ENCODE peak calls at places on chromosome 9, in five cellular contexts. A is A549, J is GM12878, D is K562, L is HepG2. M is an unnamed sample. For H3K4me1, the result is how much of the 10 kb centered on the place peaks cover.

GRCh38 chr9:134444040-134444315 is 117.7 kb downstream of the RXRA start:
- DNase-seq in A (no peak), J (no peak), D (no peak), L (no peak), M (no peak)

GRCh38 chr9:137164370-137165249 is 5.2 kb downstream of the LRRC26 start:
- DNase-seq in A (no peak), J (no peak), D (no peak), L (no peak), M (no peak)

GRCh38 chr9:74555015-74555414 is 57.9 kb downstream of the RORB start:
- DNase-seq in A (no peak), J (no peak), D (no peak), L (no peak), M (no peak)

GRCh38 chr9:126421567-126422428 is 95.2 kb downstream of the MVB12B start:
- DNase-seq in A (no peak), J (no peak), D (no peak), L (no peak), M (peak)

GRCh38 chr9:37729499-37729898 is 24.1 kb upstream of the TRMT10B start:
- DNase-seq in A (no peak), J (no peak), D (no peak), L (no peak), M (no peak)

GRCh38 chr9:6355728-6356127 is 27.6 kb downstream of the TPD52L3 start:
- DNase-seq in A (no peak), J (peak), D (no peak), L (no peak), M (no peak)

GRCh38 chr9:4495537-4495936 is 5.3 kb downstream of the SLC1A1 start:
- DNase-seq in A (no peak), J (no peak), D (no peak), L (no peak), M (no peak)

GRCh38 chr9:9847750-9848149 is 765.1 kb downstream of the PTPRD start:
- DNase-seq in A (no peak), J (no peak), D (no peak), L (no peak), M (no peak)

GRCh38 chr9:89022902-89023301 is 31.6 kb downstream of the S1PR3 start:
- DNase-seq in A (no peak), J (no peak), D (no peak), L (no peak), M (no peak)

GRCh38 chr9:103242025-103242424 is 246.9 kb downstream of the CYLC2 start:
- DNase-seq in A (no peak), J (no peak), D (no peak), L (no peak), M (no peak)

GRCh38 chr9:24095246-24095645 is 269.2 kb upstream of the ELAVL2 start:
- DNase-seq in A (no peak), J (no peak), D (no peak), L (no peak), M (no peak)

GRCh38 chr9:108245901-108246300 is 609.9 kb downstream of the ACTL7B start:
- DNase-seq in A (no peak), J (no peak), D (no peak), L (no peak), M (no peak)

GRCh38 chr9:82140471-82140870 is 151.9 kb downstream of the SPATA31D1 start:
- DNase-seq in A (no peak), J (no peak), D (no peak), L (no peak), M (no peak)

GRCh38 chr9:128611600-128612394 is 44.9 kb downstream of the DYNC2I2 start:
- DNase-seq in A (no peak), J (no peak), D (no peak), L (no peak), M (no peak)

GRCh38 chr9:137451976-137452760 is 7.0 kb downstream of the NSMF start:
- DNase-seq in A (no peak), J (no peak), D (no peak), L (no peak), M (no peak)

GRCh38 chr9:131739192-131739961 is 499 bp downstream of the RAPGEF1 start:
- DNase-seq in A (no peak), J (no peak), D (peak), L (no peak), M (peak)

GRCh38 chr9:121781143-121781542 is 129.7 kb downstream of the DAB2IP start:
- DNase-seq in A (no peak), J (no peak), D (no peak), L (no peak), M (no peak)

GRCh38 chr9:98856982-98857381 is 49.5 kb downstream of the GALNT12 start:
- DNase-seq in A (no peak), J (no peak), D (no peak), L (no peak), M (no peak)

GRCh38 chr9:125663127-125663526 is 43.9 kb downstream of the MAPKAP1 start:
- DNase-seq in A (peak), J (no peak), D (no peak), L (no peak), M (no peak)

GRCh38 chr9:89663264-89663970 is 58.6 kb downstream of the GADD45G start:
- DNase-seq in A (no peak), J (no peak), D (no peak), L (no peak), M (no peak)

GRCh38 chr9:124108216-124108615 is 96.6 kb downstream of the LHX2 start:
- DNase-seq in A (no peak), J (no peak), D (no peak), L (no peak), M (no peak)

GRCh38 chr9:130199605-130200004 is 27.4 kb downstream of the NCS1 start:
- DNase-seq in A (no peak), J (no peak), D (no peak), L (no peak), M (no peak)

GRCh38 chr9:137987244-137988030 is 109.9 kb downstream of the CACNA1B start:
- DNase-seq in A (no peak), J (no peak), D (no peak), L (no peak), M (no peak)

GRCh38 chr9:101860920-101861319 is 122.5 kb upstream of the GRIN3A start:
- DNase-seq in A (no peak), J (no peak), D (no peak), L (no peak), M (no peak)

GRCh38 chr9:117555964-117556629 is 141.2 kb upstream of the ASTN2 start:
- DNase-seq in A (peak), J (peak), D (peak), L (peak), M (peak)

GRCh38 chr9:131034268-131034667 is 25.3 kb downstream of the LAMC3 start:
- DNase-seq in A (no peak), J (no peak), D (no peak), L (no peak), M (no peak)

GRCh38 chr9:133238272-133238850 is 29.3 kb upstream of the OBP2B start:
- DNase-seq in A (peak), J (no peak), D (peak), L (peak), M (peak)

GRCh38 chr9:131008909-131009618 is at the start of gene LAMC3:
- DNase-seq in A (peak), J (no peak), D (peak), L (no peak), M (peak)

GRCh38 chr9:80131627-80132026 is 559.9 kb downstream of the TLE4 start:
- DNase-seq in A (no peak), J (no peak), D (no peak), L (no peak), M (no peak)

GRCh38 chr9:73219985-73220626 is 68.4 kb downstream of the ANXA1 start:
- DNase-seq in A (peak), J (peak), D (no peak), L (no peak), M (no peak)

GRCh38 chr9:135324329-135324728 is 155.3 kb upstream of the PPP1R26 start:
- DNase-seq in A (no peak), J (no peak), D (no peak), L (no peak), M (no peak)

GRCh38 chr9:37617837-37618236 is 25.4 kb upstream of the TOMM5 start:
- DNase-seq in A (no peak), J (no peak), D (no peak), L (no peak), M (peak)

GRCh38 chr9:21491742-21492141 is 9.6 kb upstream of the IFNE start:
- DNase-seq in A (no peak), J (no peak), D (no peak), L (no peak), M (no peak)

GRCh38 chr9:130196643-130197042 is 24.4 kb downstream of the NCS1 start:
- DNase-seq in A (no peak), J (no peak), D (no peak), L (no peak), M (no peak)

GRCh38 chr9:16651445-16651964 is 219.0 kb downstream of the BNC2 start:
- DNase-seq in A (no peak), J (no peak), D (no peak), L (no peak), M (no peak)
- H3K4me1 ChIP-seq in A (under half), J (under half), D (under half), L (under half), M (half or more)

GRCh38 chr9:93292288-93292615 is 108.3 kb downstream of the WNK2 start:
- DNase-seq in A (no peak), J (no peak), D (no peak), L (no peak), M (no peak)

GRCh38 chr9:93288891-93289883 is 105.2 kb downstream of the WNK2 start:
- DNase-seq in A (peak), J (no peak), D (no peak), L (peak), M (peak)

GRCh38 chr9:93292664-93293328 is 108.9 kb downstream of the WNK2 start:
- DNase-seq in A (no peak), J (no peak), D (no peak), L (no peak), M (no peak)

GRCh38 chr9:93291536-93292287 is 107.8 kb downstream of the WNK2 start:
- DNase-seq in A (no peak), J (no peak), D (no peak), L (no peak), M (no peak)

DNA sequence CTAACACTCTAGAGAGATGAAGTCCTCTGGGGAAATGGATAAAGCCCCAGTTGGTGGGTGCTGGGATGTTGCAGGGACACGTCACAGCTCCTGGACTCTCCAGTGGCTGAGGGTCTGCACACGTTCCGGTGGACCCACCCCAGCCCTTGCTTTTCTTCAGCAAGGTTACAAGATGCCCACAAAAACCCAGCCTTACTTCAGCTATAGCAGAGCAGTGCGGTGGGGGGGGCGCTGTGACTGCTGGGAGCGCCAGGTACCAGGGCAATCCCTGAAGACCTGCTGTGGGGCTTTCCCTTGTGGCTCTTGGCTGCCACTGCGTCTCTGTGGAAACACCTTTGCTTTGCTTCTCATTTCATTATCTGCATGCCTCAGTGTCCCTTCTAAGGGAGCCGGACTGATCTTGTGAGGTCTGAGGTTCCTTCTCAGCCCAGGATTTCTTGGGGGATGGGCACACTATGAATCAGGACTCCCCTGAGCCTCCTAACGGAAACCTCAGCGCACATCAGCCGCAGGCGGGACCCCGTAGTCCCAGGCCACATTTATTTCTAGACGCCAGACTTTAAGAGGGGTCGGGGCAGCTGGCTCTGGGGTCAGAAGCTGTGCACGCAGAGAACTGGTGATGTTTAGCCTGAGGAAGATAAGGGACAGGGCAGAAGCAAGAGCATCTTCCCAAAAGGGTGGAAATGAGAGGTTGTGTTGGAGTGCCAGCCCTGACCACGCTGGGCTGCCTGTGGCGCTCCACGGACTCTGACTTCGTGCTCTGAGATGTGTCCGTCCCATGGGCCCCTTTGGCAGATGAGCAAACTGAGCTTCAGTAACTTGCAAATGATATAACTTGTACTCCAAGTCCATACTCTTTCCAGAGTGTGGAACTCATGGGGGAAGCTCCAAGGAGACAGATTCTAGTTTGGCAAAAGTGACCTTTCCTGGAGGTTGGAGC is 106.8 kb downstream of the WNK2 start:
- DNase-seq in A (no peak), J (no peak), D (no peak), L (no peak), M (peak)
- TF ChIP-seq REST in A (no peak), J (no peak), D (no peak), L (no peak), M (no peak)

DNA sequence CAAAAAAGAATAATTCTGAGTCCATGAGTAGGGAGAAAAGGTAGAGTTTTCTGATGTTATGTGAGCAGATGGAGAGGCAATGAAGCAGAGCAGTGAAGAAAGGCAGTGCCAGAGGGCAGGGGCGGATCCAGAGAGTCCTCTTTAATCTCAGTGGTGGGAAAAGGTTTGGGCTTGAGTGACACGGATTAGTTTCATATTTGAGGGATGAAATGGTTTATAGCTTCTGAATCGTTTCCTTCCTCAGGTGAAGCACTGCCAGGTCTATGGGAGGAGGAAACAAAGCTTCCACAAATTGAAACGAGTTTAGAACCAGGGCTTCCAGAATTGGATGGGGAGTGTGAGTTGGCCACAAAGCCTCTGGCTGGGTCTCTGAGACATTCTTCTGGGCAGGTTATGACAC is 517.0 kb upstream of the PAPPA start:
- DNase-seq in A (no peak), J (no peak), D (no peak), L (no peak), M (no peak)
- TF ChIP-seq JUNB in A (no peak), J (no peak), D (no peak), L (no peak), M (no peak)

DNA sequence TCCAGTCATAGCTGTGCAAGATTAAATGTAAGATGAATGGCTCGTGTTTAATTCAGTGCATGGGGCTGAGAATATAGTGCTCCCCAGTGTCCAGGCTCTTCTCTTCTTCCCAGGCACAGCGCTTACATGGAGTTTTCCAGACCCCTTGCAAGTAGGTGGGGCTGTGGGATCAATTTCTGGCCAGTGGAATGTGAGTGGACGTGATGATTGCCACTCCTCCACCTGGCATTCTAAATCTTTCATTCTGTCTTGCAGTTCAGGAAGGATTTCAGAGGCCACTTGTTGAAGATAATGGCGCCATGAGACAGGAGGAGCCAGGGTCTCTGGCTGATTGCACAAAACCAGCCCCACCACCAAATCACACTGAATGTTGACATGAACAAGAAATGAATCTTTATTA is 7.2 kb upstream of the PIP5K1B start:
- DNase-seq in A (no peak), J (no peak), D (no peak), L (no peak), M (no peak)
- H3K4me1 ChIP-seq in A (under half), J (under half), D (under half), L (under half), M (under half)

DNA sequence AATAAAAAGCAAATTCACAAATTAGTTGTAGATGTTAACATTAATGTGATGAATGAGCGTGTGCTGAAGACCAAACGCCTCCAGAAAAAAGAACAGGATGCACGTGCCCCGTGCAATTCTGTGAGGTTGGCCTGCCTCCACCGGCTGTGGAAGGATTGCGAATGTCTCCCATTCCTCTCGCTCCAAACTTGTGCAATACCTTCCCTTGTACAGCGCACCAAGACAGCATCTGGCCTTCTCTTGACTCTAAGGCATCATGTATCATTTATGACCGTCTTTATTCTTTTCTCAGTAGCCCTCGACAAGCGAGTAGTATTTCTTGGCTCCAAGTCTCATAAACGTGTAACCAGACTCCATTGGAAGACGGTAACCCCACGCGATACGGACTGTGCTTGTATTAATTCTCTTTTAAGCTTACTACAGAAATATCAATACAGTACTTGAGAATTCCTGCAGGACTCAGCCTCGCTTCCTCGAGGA is 1.5 kb upstream of the TESK1 start:
- DNase-seq in A (no peak), J (no peak), D (no peak), L (peak), M (peak)
- TF ChIP-seq REST in A (no peak), J (no peak), D (no peak), L (no peak), M (no peak)

GRCh38 chr9:114347675-114348074 is 18.0 kb downstream of the ORM2 start:
- DNase-seq in A (no peak), J (no peak), D (no peak), L (no peak), M (no peak)
- TF ChIP-seq JUNB in A (no peak), J (no peak), D (no peak), L (no peak), M (no peak)

M was measured in GM23338.